ENCODE peak calls at places on chromosomes 13 and 19, in six cellular contexts. J is right cardiac atrium, A is cardiac muscle cell, G is NCI-H2171, F is neural progenitor cell, U is amniotic epithelial cell. C is an unnamed sample.

GRCh38 chr19:47661161-47661560 is 52.1 kb upstream of the EHD2 start:
- DNase-seq in U (no peak), F (no peak), J (peak), G (no peak), A (no peak), C (no peak)

GRCh38 chr13:34671136-34671535 is 270.9 kb upstream of the NBEA start:
- DNase-seq in J (peak), G (no peak), F (no peak), U (no peak), A (no peak), C (no peak)

GRCh38 chr13:25217023-25217909 is 45.2 kb upstream of the AMER2 start:
- DNase-seq in A (peak), J (no peak), G (no peak), U (peak), F (no peak), C (peak)

GRCh38 chr13:112249644-112250610 is 126.2 kb upstream of the SPACA7 start:
- DNase-seq in U (no peak), F (peak), J (no peak), A (no peak), G (no peak), C (no peak)

GRCh38 chr13:103282571-103283450 is 216.6 kb upstream of the SLC10A2 start:
- DNase-seq in U (peak), F (no peak), J (no peak), G (no peak), A (peak), C (peak)

GRCh38 chr19:44573647-44574046 is 39.7 kb upstream of the IGSF23 start:
- DNase-seq in J (no peak), A (peak), F (no peak), G (no peak), U (no peak), C (no peak)

GRCh38 chr19:6150289-6150688 is 14.8 kb downstream of the ACSBG2 start:
- DNase-seq in A (no peak), J (no peak), G (no peak), F (no peak), U (no peak), C (no peak)

GRCh38 chr19:3124630-3125029 is 11.2 kb upstream of the GNA15 start:
- DNase-seq in U (no peak), A (no peak), J (peak), F (no peak), G (no peak), C (no peak)

GRCh38 chr19:50629801-50630200 is 9.9 kb downstream of the SYT3 start:
- DNase-seq in J (no peak), F (no peak), A (no peak), U (no peak), G (no peak), C (no peak)

GRCh38 chr19:44685877-44686276 is 13.1 kb upstream of the CEACAM16 start:
- DNase-seq in G (no peak), J (no peak), F (no peak), U (peak), A (peak), C (no peak)

GRCh38 chr13:19618925-19619324 is 14.5 kb upstream of the MPHOSPH8 start:
- DNase-seq in A (peak), G (no peak), U (peak), J (no peak), F (peak), C (peak)

GRCh38 chr13:92355213-92355612 is 871.4 kb upstream of the GPC6 start:
- DNase-seq in U (peak), A (peak), F (peak), J (no peak), G (peak), C (no peak)

GRCh38 chr13:112506046-112506445 is 81.9 kb downstream of the TUBGCP3 start:
- DNase-seq in F (no peak), J (no peak), U (no peak), G (no peak), A (no peak), C (no peak)

GRCh38 chr19:49859838-49860715 is 7.3 kb downstream of the PNKP start:
- DNase-seq in U (no peak), G (no peak), A (no peak), F (no peak), J (peak), C (no peak)

C was measured in trophoblast cell.